ENCODE peak calls at places on chromosomes 13 and 19, in ten cellular contexts. Q is activated T-helper 9 cell treated with anti-CD3 and anti-CD28 coated beads, Interleukin-2, amount 50 U/mL, for 16 hours; R is coronary artery; X is foreskin fibroblast; M is activated T-cell treated with anti-CD3 and anti-CD28 coated beads, Interleukin-2, amount 50 U/mL, for 72 hours; D is stomach; Y is AG10803; G is A172; Z is fibroblast of the conjunctiva; K is stimulated activated CD8-positive, alpha-beta memory T cell treated with anti-CD3 and anti-CD28 coated beads, Interleukin-7, amount 100 ng/mL, for 1 hour. T is an unnamed sample.

GRCh38 chr19:34994643-34995471 is 5.3 kb upstream of the GRAMD1A start:
- DNase-seq in X (no peak), M (no peak), Z (no peak), Y (no peak), D (peak; percentile 81), Q (no peak), K (no peak), G (no peak), R (no peak), T (no peak)

GRCh38 chr13:21675095-21676007 is 4.5 kb downstream of the FGF9 start:
- DNase-seq in K (no peak), D (peak; percentile 40), R (no peak), G (no peak), Q (peak; percentile 32), X (no peak), M (peak; percentile 63), Y (no peak), Z (no peak), T (peak; percentile 25)

GRCh38 chr19:53492153-53492552 is 24.6 kb downstream of the ZNF813 start:
- DNase-seq in G (no peak), R (no peak), X (no peak), Q (no peak), D (no peak), Y (no peak), K (no peak), M (no peak), Z (no peak), T (no peak)

GRCh38 chr19:58538257-58539168 is 5.4 kb upstream of the TRIM28 start:
- DNase-seq in Z (no peak), Q (no peak), D (peak; percentile 47), G (no peak), R (peak; percentile 62), X (no peak), M (peak; percentile 71), Y (no peak), K (no peak), T (no peak)

GRCh38 chr19:55703790-55704215 is 28.8 kb downstream of the EPN1 start:
- DNase-seq in D (peak; percentile 72), X (peak; percentile 12), M (peak; percentile 49), Z (no peak), R (no peak), K (peak; percentile 10), Q (no peak), Y (peak; percentile 9), G (no peak), T (peak; percentile 66)

GRCh38 chr13:108115739-108116138 is 99.6 kb downstream of the LIG4 start:
- DNase-seq in K (no peak), G (no peak), Q (no peak), Y (no peak), D (no peak), M (no peak), X (no peak), Z (no peak), R (no peak), T (no peak)

GRCh38 chr19:27705896-27706295 is 1507.1 kb downstream of the UQCRFS1 start:
- DNase-seq in K (no peak), R (no peak), Q (no peak), Y (no peak), D (no peak), G (no peak), Z (no peak), M (no peak), X (no peak), T (no peak)

GRCh38 chr13:110520431-110521295 is 40.9 kb downstream of the RAB20 start:
- DNase-seq in G (no peak), M (no peak), X (peak; percentile 80), D (peak; percentile 68), Q (no peak), R (peak; percentile 97), K (no peak), Y (peak; percentile 86), Z (peak; percentile 39), T (peak; percentile 85)

GRCh38 chr13:24744247-24744646 is 19.7 kb upstream of the RNF17 start:
- DNase-seq in Z (no peak), Y (no peak), X (no peak), M (no peak), K (no peak), Q (no peak), R (no peak), D (no peak), G (no peak), T (no peak)

GRCh38 chr13:101289764-101290163 is 126.5 kb downstream of the NALCN start:
- DNase-seq in Q (no peak), D (no peak), X (no peak), M (no peak), Z (peak; percentile 12), K (no peak), Y (peak; percentile 50), R (no peak), G (peak; percentile 50), T (peak; percentile 69)

GRCh38 chr19:37954421-37954874 is 47.4 kb downstream of the SIPA1L3 start:
- DNase-seq in K (no peak), Z (no peak), G (no peak), Q (no peak), R (no peak), X (no peak), Y (no peak), M (no peak), D (no peak), T (no peak)

GRCh38 chr13:104011505-104012270 is 945.5 kb upstream of the SLC10A2 start:
- DNase-seq in Q (no peak), K (no peak), R (no peak), D (peak; percentile 31), M (no peak), Y (no peak), Z (no peak), X (no peak), G (no peak), T (no peak)

GRCh38 chr13:101970339-101970738 is 431.5 kb downstream of the FGF14 start:
- DNase-seq in X (no peak), M (no peak), Y (no peak), D (no peak), R (no peak), G (no peak), K (no peak), Q (no peak), Z (no peak), T (no peak)

GRCh38 chr19:3029070-3029923 is at the start of gene TLE2:
- DNase-seq in Q (no peak), X (no peak), Z (no peak), M (no peak), Y (no peak), R (no peak), K (no peak), G (no peak), D (peak; percentile 39), T (peak; percentile 38)

GRCh38 chr19:34225659-34226015 is 28.7 kb upstream of the GARRE1 start:
- DNase-seq in M (no peak), Y (no peak), Q (no peak), Z (no peak), G (no peak), X (no peak), D (no peak), R (no peak), K (no peak), T (no peak)

GRCh38 chr19:53598361-53598760 is 33.4 kb upstream of the DPRX start:
- DNase-seq in G (no peak), Z (no peak), Q (no peak), M (no peak), R (no peak), Y (no peak), D (no peak), K (no peak), X (no peak), T (no peak)

GRCh38 chr19:11963566-11964355 is 1.1 kb upstream of the ZNF763 start:
- DNase-seq in Z (peak; percentile 32), Q (peak; percentile 59), K (peak; percentile 47), X (peak; percentile 41), Y (peak; percentile 61), D (peak; percentile 76), R (peak; percentile 87), G (no peak), M (peak; percentile 71), T (peak; percentile 84)

GRCh38 chr13:36992362-36992761 is 6.8 kb downstream of the ALG5 start:
- DNase-seq in K (no peak), M (no peak), Z (no peak), G (no peak), Q (no peak), R (no peak), X (no peak), D (no peak), Y (no peak), T (no peak)

GRCh38 chr13:97849305-97849704 is 104.2 kb upstream of the IPO5 start:
- DNase-seq in Q (no peak), K (no peak), G (peak; percentile 38), Z (no peak), X (peak; percentile 7), Y (peak; percentile 17), R (no peak), M (no peak), D (no peak), T (peak; percentile 41)

GRCh38 chr19:13917888-13918406 is 11.9 kb downstream of the CC2D1A start:
- DNase-seq in X (no peak), D (peak; percentile 66), G (no peak), Q (no peak), K (no peak), Y (no peak), Z (no peak), R (no peak), M (no peak), T (no peak)

GRCh38 chr19:12137541-12137940 is 2.6 kb downstream of the ZNF20 start:
- DNase-seq in D (no peak), K (no peak), X (no peak), M (peak; percentile 41), R (no peak), Y (no peak), Z (no peak), Q (no peak), G (no peak), T (peak; percentile 35)

GRCh38 chr19:13057744-13058143 is 44.9 kb downstream of the LYL1 start:
- DNase-seq in K (no peak), Z (no peak), D (no peak), Y (no peak), G (no peak), X (no peak), Q (no peak), M (no peak), R (no peak), T (no peak)

GRCh38 chr19:11058246-11059030 is 30.8 kb upstream of the LDLR start:
- DNase-seq in Q (no peak), G (no peak), Y (no peak), Z (no peak), X (no peak), K (no peak), D (no peak), M (no peak), R (no peak), T (no peak)

GRCh38 chr13:44050450-44051063 is 170.9 kb downstream of the LACC1 start:
- DNase-seq in X (no peak), D (no peak), R (no peak), G (peak; percentile 18), Q (no peak), K (no peak), M (no peak), Y (peak; percentile 27), Z (no peak), T (peak; percentile 62)

GRCh38 chr19:7512400-7512851 is 3.5 kb upstream of the ZNF358 start:
- DNase-seq in Q (no peak), K (no peak), Z (no peak), R (no peak), X (no peak), Y (no peak), M (no peak), D (no peak), G (no peak), T (no peak)

GRCh38 chr13:75226092-75226491 is 255.9 kb downstream of the TBC1D4 start:
- DNase-seq in Y (no peak), G (peak; percentile 72), K (no peak), D (no peak), X (no peak), Q (no peak), M (no peak), R (no peak), Z (no peak), T (peak; percentile 6)